ENCODE peak calls at places on chromosomes 2 and 18, in eight cellular contexts. M is cardiac fibroblast, V is heart right ventricle, T is endothelial cell of umbilical vein, E is PC-9, B is endodermal cell, Z is right lobe of liver, F is astrocyte of the spinal cord. X is an unnamed sample.

GRCh38 chr2:9206991-9207640 is 504 bp downstream of the ASAP2 start:
- DNase-seq in M (peak; percentile 40), V (peak; percentile 43), T (peak; percentile 27), E (no peak), B (peak; percentile 75), Z (no peak), F (peak; percentile 31), X (no peak)

GRCh38 chr2:70121627-70122372 is 34.5 kb downstream of the PCBP1 start:
- DNase-seq in M (no peak), V (no peak), T (no peak), E (no peak), B (peak; percentile 71), Z (no peak), F (no peak), X (no peak)

GRCh38 chr2:240473211-240473610 is 37.7 kb downstream of the GPC1 start:
- DNase-seq in M (no peak), V (no peak), T (no peak), E (no peak), B (no peak), Z (no peak), F (no peak), X (no peak)

GRCh38 chr2:96665083-96665569 is 22.6 kb downstream of the FER1L5 start:
- DNase-seq in M (peak; percentile 99), V (no peak), T (peak; percentile 76), E (peak; percentile 99), B (no peak), Z (no peak), F (peak; percentile 92), X (peak; percentile 99)

GRCh38 chr2:62219407-62220159 is 23.7 kb downstream of the B3GNT2 start:
- DNase-seq in M (no peak), V (no peak), T (peak; percentile 76), E (no peak), B (no peak), Z (no peak), F (no peak), X (no peak)

GRCh38 chr2:234121999-234122398 is 71.5 kb downstream of the SPP2 start:
- DNase-seq in M (no peak), V (no peak), T (no peak), E (no peak), B (no peak), Z (no peak), F (no peak), X (no peak)

GRCh38 chr2:229137623-229138022 is 133.5 kb downstream of the PID1 start:
- DNase-seq in M (no peak), V (no peak), T (no peak), E (no peak), B (no peak), Z (no peak), F (no peak), X (no peak)

GRCh38 chr2:233470007-233470687 is 96.4 kb downstream of the USP40 start:
- DNase-seq in M (peak; percentile 45), V (peak; percentile 78), T (no peak), E (no peak), B (peak; percentile 39), Z (peak; percentile 49), F (peak; percentile 47), X (no peak)

GRCh38 chr2:228845162-228845910 is 425.8 kb downstream of the PID1 start:
- DNase-seq in M (no peak), V (no peak), T (no peak), E (no peak), B (no peak), Z (no peak), F (no peak), X (no peak)

GRCh38 chr2:27496357-27497287 is at the start of gene GCKR:
- DNase-seq in M (peak; percentile 69), V (no peak), T (peak; percentile 28), E (peak; percentile 54), B (no peak), Z (peak; percentile 92), F (no peak), X (peak; percentile 21)

GRCh38 chr2:60556998-60557955 is 3.8 kb upstream of the BCL11A start:
- DNase-seq in M (no peak), V (no peak), T (no peak), E (no peak), B (no peak), Z (no peak), F (no peak), X (no peak)

GRCh38 chr18:49911414-49911813 is 98.1 kb upstream of the ACAA2 start:
- DNase-seq in M (no peak), V (no peak), T (no peak), E (peak; percentile 42), B (peak; percentile 77), Z (no peak), F (no peak), X (no peak)

GRCh38 chr2:143397886-143398614 is 268.8 kb downstream of the ARHGAP15 start:
- DNase-seq in M (peak; percentile 16), V (no peak), T (no peak), E (no peak), B (no peak), Z (no peak), F (peak; percentile 66), X (peak; percentile 13)

GRCh38 chr18:4444306-4444705 is 10.8 kb downstream of the DLGAP1 start:
- DNase-seq in M (no peak), V (no peak), T (no peak), E (no peak), B (no peak), Z (no peak), F (no peak), X (no peak)

GRCh38 chr2:119544075-119545031 is at the start of gene CFAP221:
- DNase-seq in M (peak; percentile 73), V (peak; percentile 74), T (peak; percentile 78), E (no peak), B (peak; percentile 93), Z (peak; percentile 81), F (peak; percentile 68), X (no peak)

GRCh38 chr2:71291398-71291797 is 40.2 kb upstream of the ZNF638 start:
- DNase-seq in M (no peak), V (no peak), T (no peak), E (no peak), B (no peak), Z (no peak), F (no peak), X (no peak)

GRCh38 chr18:907171-907879 is 2.7 kb downstream of the ADCYAP1 start:
- DNase-seq in M (no peak), V (no peak), T (no peak), E (no peak), B (peak; percentile 78), Z (no peak), F (no peak), X (no peak)

GRCh38 chr2:884027-884748 is 66.5 kb upstream of the SNTG2 start:
- DNase-seq in M (no peak), V (no peak), T (no peak), E (no peak), B (peak; percentile 45), Z (no peak), F (no peak), X (no peak)

GRCh38 chr2:196335238-196335637 is 163.9 kb upstream of the STK17B start:
- DNase-seq in M (peak; percentile 77), V (no peak), T (peak; percentile 31), E (peak; percentile 94), B (peak; percentile 75), Z (no peak), F (peak; percentile 63), X (peak; percentile 47)
- TF ChIP-seq CTCF in M (no peak), V (no peak), T (no peak), E (no peak), B (no peak), Z (no peak), F (no peak), X (no peak)

GRCh38 chr2:3545788-3546478 is 12.2 kb downstream of the RNASEH1 start:
- DNase-seq in M (no peak), V (no peak), T (no peak), E (no peak), B (no peak), Z (no peak), F (no peak), X (no peak)
- H3K4me3 ChIP-seq in M (no peak overlapping the region), V (no peak overlapping the region), T (no peak overlapping the region), E (no peak overlapping the region), B (no peak overlapping the region), Z (no peak overlapping the region), F (no peak overlapping the region), X (no peak overlapping the region)

DNA sequence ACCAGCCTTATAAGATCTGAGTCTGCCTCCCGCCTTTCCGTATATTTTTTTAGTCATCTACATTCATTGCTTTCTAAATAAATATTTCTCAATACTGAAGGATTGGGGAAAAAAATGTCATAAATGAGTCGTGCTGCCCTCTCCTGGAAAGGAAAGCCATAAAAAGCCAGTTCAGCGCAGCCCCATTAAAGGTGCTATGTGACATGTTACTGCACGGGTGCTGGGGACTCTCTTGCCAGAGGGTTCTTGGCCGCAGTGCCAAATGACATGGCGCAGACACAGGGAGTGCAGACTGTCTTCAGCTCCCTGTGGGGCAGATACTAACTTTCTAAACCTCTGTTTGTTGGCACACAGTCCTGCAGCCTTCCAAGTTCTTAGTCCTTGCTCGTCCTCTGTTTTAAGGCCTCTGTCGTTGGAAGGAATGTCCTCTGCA is 53.7 kb upstream of the MAP3K20 start:
- DNase-seq in M (peak; percentile 29), V (peak; percentile 45), T (peak; percentile 18), E (peak; percentile 81), B (peak; percentile 57), Z (no peak), F (peak; percentile 39), X (no peak)
- TF ChIP-seq CTCF in M (peak; percentile 43), V (peak; percentile 13), T (peak; percentile 8), E (peak; percentile 93), B (peak; percentile 63), Z (peak; percentile 47), F (peak; percentile 42), X (peak; percentile 64)

GRCh38 chr18:58262581-58262980 is 218.6 kb downstream of the NEDD4L start:
- DNase-seq in M (no peak), V (no peak), T (no peak), E (no peak), B (peak; percentile 33), Z (no peak), F (no peak), X (no peak)

GRCh38 chr18:58263733-58264469 is 219.9 kb downstream of the NEDD4L start:
- DNase-seq in M (no peak), V (no peak), T (no peak), E (no peak), B (no peak), Z (no peak), F (peak; percentile 39), X (no peak)

GRCh38 chr18:58264846-58265245 is 220.8 kb downstream of the NEDD4L start:
- DNase-seq in M (no peak), V (no peak), T (no peak), E (no peak), B (no peak), Z (no peak), F (no peak), X (no peak)

GRCh38 chr18:58266291-58266690 is 222.3 kb downstream of the NEDD4L start:
- DNase-seq in M (no peak), V (no peak), T (no peak), E (no peak), B (no peak), Z (no peak), F (no peak), X (no peak)

DNA sequence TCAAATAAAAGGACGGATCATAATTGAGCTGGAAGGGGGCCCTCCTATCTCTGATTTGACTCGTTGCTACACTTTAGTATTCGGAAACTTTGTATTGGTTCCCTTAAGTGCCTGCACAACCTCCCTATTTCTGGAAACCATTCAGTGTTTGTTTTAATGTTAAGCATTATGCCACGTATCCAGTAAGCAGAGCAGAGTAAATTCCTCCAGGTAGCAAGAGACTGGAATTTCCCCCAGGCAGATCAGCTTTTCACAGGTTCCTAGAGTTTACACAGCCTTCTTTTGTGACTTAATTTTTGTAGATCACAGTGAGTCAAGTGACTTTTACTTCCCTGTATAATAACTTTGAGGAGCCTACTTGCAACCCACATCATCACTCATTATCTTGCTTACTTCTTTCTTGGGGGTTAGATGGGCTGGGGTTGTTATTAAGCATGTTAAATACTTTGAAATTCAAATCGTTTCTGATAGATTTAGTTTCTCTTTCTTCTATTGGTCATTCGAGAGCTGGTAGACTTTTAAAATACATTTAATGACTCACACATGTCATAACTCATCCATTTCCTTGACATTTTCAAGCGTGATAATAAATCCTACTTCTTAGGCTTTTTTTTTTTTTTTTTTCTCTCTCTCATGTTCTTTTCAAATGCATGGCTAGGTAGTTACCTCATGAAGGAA is 219.2 kb downstream of the NEDD4L start:
- DNase-seq in M (no peak), V (no peak), T (peak; percentile 86), E (peak; percentile 95), B (peak; percentile 50), Z (no peak), F (peak; percentile 39), X (no peak)
- H3K4me3 ChIP-seq in M (no peak overlapping the region), V (no peak overlapping the region), T (peak overlapping the region; percentile 7), E (peak overlapping the region; percentile 33), B (no peak overlapping the region), Z (no peak overlapping the region), F (no peak overlapping the region), X (no peak overlapping the region)